ENCODE peak calls at places on chromosomes 13 and 19, in seven cellular contexts. U is transverse colon, L is vagina, K is tibial nerve, X is thyroid gland, T is H1, G is K562. E is an unnamed sample.

GRCh38 chr19:57465680-57466381 is 8.9 kb upstream of the VN1R1 start:
- DNase-seq in L (no peak), K (no peak), G (peak), X (no peak), U (peak), T (no peak), E (no peak)

GRCh38 chr13:88823114-88823513 is 1151.9 kb downstream of the SLITRK5 start:
- DNase-seq in X (no peak), K (no peak), L (no peak), G (no peak), U (no peak), T (no peak), E (no peak)

GRCh38 chr13:89695343-89696257 is 1651.9 kb upstream of the MIR17HG start:
- DNase-seq in K (peak), G (peak), X (peak), U (peak), L (no peak), T (peak), E (no peak)

GRCh38 chr13:110560606-110561334 is 752 bp downstream of the RAB20 start:
- DNase-seq in K (no peak), G (no peak), T (no peak), X (peak), L (no peak), U (peak), E (no peak)

GRCh38 chr19:15551183-15552004 is 43.1 kb downstream of the CYP4F22 start:
- DNase-seq in T (no peak), L (no peak), G (peak), X (peak), K (no peak), U (peak), E (no peak)

GRCh38 chr13:112444001-112444311 is 67.8 kb downstream of the SPACA7 start:
- DNase-seq in T (peak), U (peak), G (peak), X (peak), L (peak), K (peak), E (no peak)

GRCh38 chr19:33795370-33796163 is 1.1 kb upstream of the KCTD15 start:
- DNase-seq in U (peak), G (peak), K (peak), X (peak), L (no peak), T (no peak), E (no peak)

GRCh38 chr13:108475181-108475580 is 154.2 kb upstream of the MYO16 start:
- DNase-seq in K (no peak), X (no peak), L (no peak), T (no peak), U (no peak), G (no peak), E (no peak)

GRCh38 chr13:52975969-52976368 is 52.6 kb upstream of the OLFM4 start:
- DNase-seq in T (no peak), G (no peak), K (no peak), L (no peak), X (no peak), U (no peak), E (no peak)

GRCh38 chr13:45185286-45185685 is 15.6 kb downstream of the KCTD4 start:
- DNase-seq in G (no peak), T (no peak), U (no peak), K (no peak), L (no peak), X (no peak), E (no peak)

GRCh38 chr19:485583-486236 is 10.6 kb upstream of the MADCAM1 start:
- DNase-seq in L (no peak), K (peak), X (no peak), G (no peak), T (no peak), U (no peak), E (no peak)

GRCh38 chr13:94708031-94708571 is 4.2 kb downstream of the SOX21 start:
- DNase-seq in L (no peak), K (no peak), U (no peak), T (no peak), G (no peak), X (no peak), E (no peak)

GRCh38 chr13:18964942-18965341 is 216.7 kb downstream of the TUBA3C start:
- DNase-seq in T (no peak), G (no peak), K (no peak), U (no peak), L (no peak), X (no peak), E (no peak)

GRCh38 chr13:27961227-27962085 is 7.7 kb downstream of the CDX2 start:
- DNase-seq in L (no peak), T (no peak), G (no peak), K (no peak), X (no peak), U (no peak), E (no peak)

GRCh38 chr19:45130888-45131615 is 29.7 kb downstream of the NKPD1 start:
- DNase-seq in T (no peak), G (no peak), L (no peak), K (no peak), U (no peak), X (no peak), E (no peak)

GRCh38 chr13:75368167-75368566 is 113.8 kb downstream of the TBC1D4 start:
- DNase-seq in X (peak), T (no peak), U (no peak), L (no peak), G (no peak), K (peak), E (no peak)

GRCh38 chr19:49472936-49473335 is 1.1 kb upstream of the FLT3LG start:
- DNase-seq in L (no peak), U (no peak), X (no peak), K (no peak), T (no peak), G (no peak), E (no peak)

GRCh38 chr19:5321851-5322681 is 18.5 kb downstream of the PTPRS start:
- DNase-seq in L (no peak), U (peak), T (no peak), K (no peak), G (peak), X (no peak), E (no peak)

GRCh38 chr19:29326351-29326750 is 113.4 kb upstream of the UQCRFS1 start:
- DNase-seq in U (no peak), T (no peak), K (no peak), L (peak), G (no peak), X (no peak), E (no peak)

GRCh38 chr13:75830842-75831241 is 194.7 kb downstream of the LMO7 start:
- DNase-seq in K (no peak), T (no peak), X (no peak), L (no peak), U (no peak), G (no peak), E (no peak)

GRCh38 chr13:51192348-51192747 is 29.9 kb upstream of the FAM124A start:
- DNase-seq in T (no peak), G (no peak), K (no peak), X (no peak), U (no peak), L (no peak), E (no peak)

GRCh38 chr13:22517544-22517943 is 663.2 kb upstream of the SGCG start:
- DNase-seq in K (no peak), T (no peak), L (no peak), G (no peak), X (no peak), U (no peak), E (no peak)

GRCh38 chr19:58349590-58349989 is 3.7 kb downstream of the A1BG start:
- DNase-seq in K (no peak), T (no peak), U (no peak), L (no peak), G (no peak), X (no peak), E (no peak)

GRCh38 chr19:4186087-4186993 is 3.9 kb downstream of the ANKRD24 start:
- DNase-seq in X (peak), K (peak), U (peak), T (peak), L (no peak), G (peak), E (no peak)

GRCh38 chr19:45640849-45641273 is 1.7 kb upstream of the EML2 start:
- DNase-seq in T (no peak), G (peak), L (no peak), U (peak), K (no peak), X (no peak), E (no peak)

GRCh38 chr19:17107546-17108452 is 32.2 kb downstream of the MYO9B start:
- DNase-seq in X (peak), T (no peak), L (no peak), K (peak), G (no peak), U (peak), E (no peak)

GRCh38 chr13:43895940-43896339 is 16.2 kb downstream of the LACC1 start:
- DNase-seq in T (no peak), K (no peak), X (no peak), G (no peak), U (no peak), L (no peak), E (no peak)

GRCh38 chr19:10286803-10287737 is at the start of gene ICAM4:
- DNase-seq in U (peak), G (peak), T (no peak), X (no peak), K (no peak), L (no peak), E (no peak)

GRCh38 chr19:47269596-47269995 is 5.1 kb upstream of the INAFM1 start:
- DNase-seq in U (no peak), G (no peak), L (no peak), K (no peak), X (no peak), T (no peak), E (no peak)

GRCh38 chr19:1910169-1910568 is 5.0 kb downstream of the ADAT3 start:
- DNase-seq in K (no peak), X (no peak), G (no peak), L (peak), U (no peak), T (no peak), E (no peak)

GRCh38 chr13:52599853-52600603 is 42.2 kb upstream of the HNRNPA1L2 start:
- DNase-seq in X (peak), G (no peak), K (no peak), T (no peak), U (peak), L (no peak), E (no peak)

GRCh38 chr19:19160489-19161035 is 9.5 kb downstream of the MEF2B start:
- DNase-seq in T (peak), G (no peak), L (no peak), U (peak), X (no peak), K (no peak), E (no peak)

GRCh38 chr19:52336976-52337375 is 933 bp downstream of the ZNF610 start:
- DNase-seq in X (no peak), T (no peak), L (no peak), U (no peak), K (no peak), G (no peak), E (no peak)

GRCh38 chr19:52335768-52336116 is 301 bp upstream of the ZNF610 start:
- DNase-seq in X (no peak), G (no peak), L (no peak), K (no peak), T (no peak), U (no peak), E (no peak)

GRCh38 chr19:52331757-52332156 is 4.3 kb upstream of the ZNF610 start:
- DNase-seq in L (no peak), U (no peak), X (no peak), T (no peak), G (no peak), K (no peak), E (no peak)

GRCh38 chr19:52336117-52336811 is at the start of gene ZNF610:
- DNase-seq in L (no peak), X (peak), K (peak), U (peak), T (peak), G (no peak), E (peak)
- TF ChIP-seq POLR2A in L (no peak), X (no peak), K (peak), U (peak), T (peak), G (no peak), E (peak)

GRCh38 chr13:31930901-31931522 is 100.6 kb upstream of the FRY start:
- DNase-seq in L (no peak), G (no peak), U (no peak), T (no peak), K (no peak), X (no peak), E (no peak)
- H3K27ac ChIP-seq in L (no peak), G (no peak), U (no peak), T (no peak), K (no peak), X (no peak), E (no peak)

GRCh38 chr13:41019027-41019487 is at the start of gene ELF1:
- DNase-seq in U (peak), T (no peak), G (peak), X (peak), K (peak), L (no peak), E (peak)

GRCh38 chr13:41017744-41018582 is 1.2 kb downstream of the ELF1 start:
- DNase-seq in L (no peak), T (no peak), X (no peak), G (no peak), U (no peak), K (no peak), E (no peak)

GRCh38 chr13:41017153-41017552 is 2.0 kb downstream of the ELF1 start:
- DNase-seq in G (no peak), X (peak), U (peak), K (no peak), L (no peak), T (no peak), E (no peak)

GRCh38 chr13:41019578-41020347 is 647 bp upstream of the ELF1 start:
- DNase-seq in X (peak), U (no peak), T (no peak), G (no peak), K (no peak), L (no peak), E (no peak)

GRCh38 chr13:41018583-41018909 is 570 bp downstream of the ELF1 start:
- DNase-seq in L (no peak), U (no peak), T (no peak), K (no peak), X (no peak), G (no peak), E (no peak)
- H3K4me3 ChIP-seq in L (peak), U (peak), T (no peak), K (peak), X (no peak), G (peak), E (peak)

DNA sequence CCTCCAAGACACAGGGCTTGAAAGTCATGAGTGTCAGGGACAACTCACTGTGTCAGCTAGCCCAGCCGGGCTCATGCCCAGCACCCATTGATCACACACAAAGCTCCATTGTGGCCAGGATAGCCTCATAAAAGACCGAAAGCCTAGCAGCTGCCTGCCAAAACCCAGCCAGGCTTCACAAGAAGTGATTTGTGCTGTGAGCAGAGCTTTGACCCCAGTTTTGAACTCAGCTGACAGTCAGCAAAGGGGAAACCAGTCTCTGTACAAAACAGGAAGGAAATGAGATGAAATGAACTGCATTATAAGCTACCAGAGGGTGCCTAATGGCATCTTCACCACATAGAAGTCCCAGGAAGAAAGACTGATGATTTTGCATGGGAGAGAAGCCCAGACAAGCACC is 2.9 kb upstream of the RUBCNL start:
- DNase-seq in X (peak), T (no peak), L (no peak), G (no peak), K (no peak), U (peak), E (no peak)
- TF ChIP-seq POLR2A in X (no peak), T (no peak), L (no peak), G (no peak), K (no peak), U (no peak), E (no peak)

GRCh38 chr19:13091400-13092161 is 11.1 kb downstream of the LYL1 start:
- DNase-seq in L (no peak), T (no peak), U (no peak), X (no peak), G (no peak), K (peak), E (no peak)
- H3K27ac ChIP-seq in L (peak), T (no peak), U (peak), X (peak), G (no peak), K (peak), E (peak)

DNA sequence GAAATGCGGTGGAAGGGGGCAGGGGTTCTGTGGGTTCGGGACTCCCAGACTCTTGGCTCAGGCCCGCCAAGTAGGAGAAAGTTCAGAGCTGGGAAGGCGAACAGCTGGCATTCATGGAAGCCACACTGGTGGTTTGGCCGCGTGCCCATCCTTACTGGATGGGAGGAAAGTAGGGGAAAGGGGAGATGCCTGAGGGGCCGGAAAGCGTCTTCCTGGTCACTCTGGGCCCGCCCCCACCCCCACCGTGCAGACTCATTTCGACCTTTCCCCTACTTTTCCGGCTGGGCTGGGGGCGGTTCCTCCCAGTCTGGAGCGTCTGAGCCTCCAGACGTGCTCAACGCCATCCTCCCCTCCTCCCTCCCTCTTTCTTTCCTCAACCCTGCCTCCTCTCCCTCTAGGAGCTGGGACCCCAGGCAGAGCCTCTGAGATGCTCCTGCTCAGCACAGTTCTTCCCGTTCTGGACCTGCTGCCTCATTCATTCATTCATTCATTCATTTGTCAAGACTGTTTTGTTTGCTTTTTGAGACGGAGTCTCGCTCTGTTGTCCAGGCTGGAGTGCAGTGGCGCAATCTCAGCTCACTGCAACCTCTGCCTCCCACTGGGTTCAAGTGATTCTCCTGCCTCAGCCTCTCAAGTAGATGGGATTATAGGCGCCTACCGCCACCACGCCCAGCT is 3.5 kb downstream of the ANGPTL4 start:
- DNase-seq in L (no peak), K (peak), U (peak), G (peak), X (peak), T (peak), E (no peak)
- H3K4me3 ChIP-seq in L (no peak), K (peak), U (no peak), G (no peak), X (no peak), T (peak), E (no peak)

GRCh38 chr19:6753178-6754031 is 13.8 kb downstream of the SH2D3A start:
- DNase-seq in U (peak), X (peak), G (peak), L (no peak), T (peak), K (peak), E (peak)

GRCh38 chr19:6751189-6751588 is 11.7 kb downstream of the TRIP10 start:
- DNase-seq in X (no peak), L (no peak), K (no peak), U (no peak), T (no peak), G (no peak), E (no peak)

GRCh38 chr19:6754653-6755463 is 12.4 kb downstream of the SH2D3A start:
- DNase-seq in T (no peak), X (no peak), U (no peak), L (no peak), K (no peak), G (no peak), E (no peak)

GRCh38 chr19:6754136-6754535 is 13.1 kb downstream of the SH2D3A start:
- DNase-seq in X (no peak), L (no peak), K (no peak), G (no peak), U (no peak), T (no peak), E (no peak)

DNA sequence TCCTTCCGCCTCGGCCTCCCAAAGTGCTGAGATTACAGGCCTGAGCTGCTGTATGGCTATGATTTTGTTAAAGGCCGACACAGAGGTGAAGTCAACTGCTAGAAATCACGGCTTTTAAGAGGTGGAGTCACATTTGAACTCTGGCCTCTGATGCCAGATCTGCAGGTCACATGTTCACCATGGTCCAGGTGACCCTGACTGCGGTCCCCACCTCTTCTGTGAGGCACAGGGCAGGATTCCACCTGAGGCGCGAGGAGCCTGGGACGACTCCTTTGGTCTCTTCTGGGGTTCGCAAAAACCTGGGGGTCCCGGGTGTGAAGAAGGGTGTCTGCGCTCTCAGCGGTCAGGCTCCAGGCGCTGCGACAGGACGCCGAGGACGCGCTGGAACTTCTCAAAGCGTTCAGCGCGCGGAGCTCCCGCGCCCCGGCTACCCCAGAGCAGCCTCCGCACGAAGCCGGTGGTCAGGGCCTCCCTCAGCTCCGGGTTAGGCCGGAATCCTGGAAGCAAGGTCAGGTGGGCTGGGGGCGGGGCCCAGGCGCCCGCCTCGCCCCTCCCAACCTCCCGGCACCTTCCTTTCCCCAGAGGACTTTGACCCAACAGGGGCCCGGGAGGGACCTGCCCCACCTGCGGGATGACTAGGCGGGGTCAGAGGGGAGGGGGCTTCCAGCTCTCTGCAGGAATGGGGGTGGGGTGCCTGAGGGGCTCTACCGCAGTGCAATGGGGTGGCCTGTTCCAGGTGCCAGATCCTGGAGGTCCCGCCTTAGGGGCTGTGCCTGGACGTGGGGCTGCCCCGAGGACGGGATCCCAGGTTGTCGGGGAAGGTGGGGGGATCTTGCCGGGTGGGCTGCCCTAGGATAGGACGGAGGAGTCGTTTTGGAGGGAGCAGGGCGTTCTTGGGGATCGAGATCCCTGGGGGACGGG is 13.0 kb downstream of the TRIP10 start:
- DNase-seq in G (peak), X (no peak), L (no peak), U (peak), T (no peak), K (no peak), E (no peak)
- TF ChIP-seq POLR2A in G (peak), X (no peak), L (no peak), U (no peak), T (no peak), K (no peak), E (no peak)

GRCh38 chr19:35739275-35740107 is 2.8 kb downstream of the IGFLR1 start:
- DNase-seq in X (no peak), G (no peak), L (no peak), T (no peak), K (no peak), U (no peak), E (no peak)
- H3K27ac ChIP-seq in X (peak), G (peak), L (peak), T (no peak), K (peak), U (peak), E (peak)